ENCODE peak calls at places on chromosomes 6 and 20, in ten cellular contexts. D is activated T-cell treated with anti-CD3 and anti-CD28 coated beads for 1 hour; N is amniotic epithelial cell; J is KBM-7; S is GM12865; U is CD4-positive, CD25-positive, alpha-beta regulatory T cell; I is activated naive CD8-positive, alpha-beta T cell treated with anti-CD3 and anti-CD28 coated beads, Interleukin-2, amount 10 ng/mL, durations not matched to agents 7 days and 5 days; Q is choroid plexus epithelial cell; B is epithelial cell of esophagus; R is NCI-H1092. H is an unnamed sample.

GRCh38 chr6:151475653-151476523 is 17.9 kb upstream of the CCDC170 start:
- DNase-seq in Q (peak), B (peak), U (peak), R (no peak), N (peak), I (no peak), S (peak), D (peak), J (peak), H (peak)

GRCh38 chr6:113953346-113953745 is 17.6 kb downstream of the HDAC2 start:
- DNase-seq in D (no peak), Q (peak), J (no peak), N (peak), I (no peak), R (no peak), S (no peak), U (no peak), B (peak), H (no peak)

GRCh38 chr6:24408719-24409410 is 6.1 kb downstream of the MRS2 start:
- DNase-seq in R (no peak), D (no peak), Q (no peak), I (no peak), S (peak), U (no peak), B (no peak), N (no peak), J (no peak), H (no peak)

GRCh38 chr6:31453259-31453658 is 44.7 kb upstream of the MICB start:
- DNase-seq in B (peak), N (peak), S (no peak), U (no peak), Q (no peak), J (peak), D (no peak), I (no peak), R (no peak), H (no peak)

GRCh38 chr20:56929606-56930005 is 300.5 kb downstream of the TFAP2C start:
- DNase-seq in Q (no peak), I (no peak), J (no peak), B (no peak), U (no peak), N (no peak), R (no peak), D (no peak), S (no peak), H (no peak)

GRCh38 chr20:51750037-51750769 is 18.0 kb downstream of the ATP9A start:
- DNase-seq in Q (peak), B (peak), S (peak), D (no peak), J (peak), N (peak), I (no peak), U (no peak), R (no peak), H (peak)

GRCh38 chr6:103838457-103838856 is 1021.3 kb downstream of the HACE1 start:
- DNase-seq in N (no peak), I (no peak), S (no peak), D (no peak), R (no peak), U (no peak), B (no peak), J (no peak), Q (no peak), H (no peak)

GRCh38 chr6:147508871-147509608 is 550 bp downstream of the SAMD5 start:
- DNase-seq in Q (no peak), J (peak), B (no peak), S (no peak), U (no peak), I (peak), N (no peak), D (no peak), R (no peak), H (peak)

GRCh38 chr6:4371207-4371921 is 236.0 kb upstream of the ECI2 start:
- DNase-seq in D (no peak), U (no peak), S (no peak), Q (peak), I (no peak), N (peak), R (no peak), J (no peak), B (no peak), H (no peak)

GRCh38 chr6:168939771-168940170 is 313.9 kb downstream of the THBS2 start:
- DNase-seq in U (no peak), R (no peak), Q (no peak), J (no peak), D (no peak), I (no peak), B (no peak), N (no peak), S (no peak), H (no peak)

GRCh38 chr6:119484598-119484997 is 135.0 kb upstream of the MAN1A1 start:
- DNase-seq in B (peak), J (no peak), D (no peak), R (no peak), U (no peak), N (peak), Q (peak), I (no peak), S (no peak), H (peak)

GRCh38 chr6:132734694-132735236 is 20.9 kb upstream of the VNN1 start:
- DNase-seq in S (no peak), I (no peak), Q (peak), B (peak), J (peak), D (no peak), N (peak), U (no peak), R (no peak), H (peak)

GRCh38 chr6:143141442-143141841 is 80.8 kb downstream of the AIG1 start:
- DNase-seq in J (no peak), N (no peak), U (no peak), R (no peak), I (no peak), Q (no peak), B (no peak), S (no peak), D (no peak), H (no peak)

GRCh38 chr6:139943391-139943790 is 568.9 kb upstream of the CITED2 start:
- DNase-seq in J (no peak), N (peak), S (no peak), B (peak), D (no peak), R (no peak), U (no peak), Q (peak), I (no peak), H (peak)

GRCh38 chr6:131816869-131817268 is 9.0 kb downstream of the ENPP1 start:
- DNase-seq in S (no peak), I (no peak), D (no peak), U (no peak), Q (no peak), B (no peak), N (no peak), J (no peak), R (no peak), H (no peak)

GRCh38 chr6:65776332-65776731 is 69.3 kb upstream of the EYS start:
- DNase-seq in U (no peak), I (no peak), N (no peak), B (peak), R (no peak), Q (peak), S (no peak), J (no peak), D (no peak), H (peak)

GRCh38 chr6:24564081-24564480 is 69.3 kb downstream of the ALDH5A1 start:
- DNase-seq in J (no peak), B (no peak), Q (no peak), R (no peak), S (no peak), U (no peak), I (no peak), D (no peak), N (no peak), H (no peak)

GRCh38 chr6:113936093-113936934 is 34.6 kb downstream of the HDAC2 start:
- DNase-seq in U (peak), N (peak), Q (peak), S (peak), I (no peak), R (peak), J (peak), B (peak), D (no peak), H (peak)